ENCODE peak calls at places on chromosomes 4 and X, in nine cellular contexts. L, E, K, B, U, W, Z, V and Q are unnamed samples.

GRCh38 chrX:29922607-29923006 is 292.8 kb upstream of the MAGEB2 start:
- DNase-seq in L (no peak), E (no peak), K (no peak), B (no peak), U (no peak), W (no peak), Z (no peak), V (no peak), Q (no peak)

GRCh38 chr4:101205878-101206277 is 141.4 kb downstream of the PPP3CA start:
- DNase-seq in L (no peak), E (no peak), K (peak; percentile 3), B (no peak), U (no peak), W (peak; percentile 34), Z (no peak), V (no peak), Q (no peak)

GRCh38 chrX:46710425-46710824 is 48.5 kb downstream of the SLC9A7 start:
- DNase-seq in L (no peak), E (peak; percentile 0), K (no peak), B (no peak), U (no peak), W (no peak), Z (no peak), V (no peak), Q (no peak)

GRCh38 chrX:12770440-12770839 is 20.8 kb upstream of the PRPS2 start:
- DNase-seq in L (no peak), E (no peak), K (no peak), B (no peak), U (no peak), W (peak; percentile 39), Z (no peak), V (no peak), Q (no peak)

GRCh38 chrX:68433155-68433980 is at the start of gene OPHN1:
- DNase-seq in L (peak; percentile 82), E (peak; percentile 29), K (no peak), B (peak; percentile 83), U (peak; percentile 71), W (no peak), Z (peak; percentile 82), V (peak; percentile 81), Q (no peak)

GRCh38 chr4:57403591-57403990 is 293.4 kb upstream of the IGFBP7 start:
- DNase-seq in L (no peak), E (no peak), K (no peak), B (no peak), U (no peak), W (no peak), Z (no peak), V (no peak), Q (no peak)

GRCh38 chrX:134548257-134548732 is 88.3 kb downstream of the HPRT1 start:
- DNase-seq in L (no peak), E (no peak), K (no peak), B (no peak), U (no peak), W (peak; percentile 24), Z (no peak), V (no peak), Q (no peak)

GRCh38 chr4:148415500-148415899 is 26.7 kb downstream of the NR3C2 start:
- DNase-seq in L (no peak), E (no peak), K (no peak), B (no peak), U (no peak), W (no peak), Z (no peak), V (no peak), Q (no peak)

GRCh38 chr4:81260443-81261102 is 45.6 kb upstream of the PRKG2 start:
- DNase-seq in L (peak; percentile 36), E (no peak), K (no peak), B (no peak), U (peak; percentile 59), W (no peak), Z (no peak), V (no peak), Q (no peak)

GRCh38 chrX:42664706-42665105 is 113.3 kb downstream of the PPP1R2C start:
- DNase-seq in L (no peak), E (no peak), K (no peak), B (no peak), U (no peak), W (no peak), Z (no peak), V (no peak), Q (no peak)

GRCh38 chrX:129037389-129037788 is 485.9 kb downstream of the SMARCA1 start:
- DNase-seq in L (no peak), E (no peak), K (no peak), B (no peak), U (no peak), W (no peak), Z (no peak), V (no peak), Q (no peak)

DNA sequence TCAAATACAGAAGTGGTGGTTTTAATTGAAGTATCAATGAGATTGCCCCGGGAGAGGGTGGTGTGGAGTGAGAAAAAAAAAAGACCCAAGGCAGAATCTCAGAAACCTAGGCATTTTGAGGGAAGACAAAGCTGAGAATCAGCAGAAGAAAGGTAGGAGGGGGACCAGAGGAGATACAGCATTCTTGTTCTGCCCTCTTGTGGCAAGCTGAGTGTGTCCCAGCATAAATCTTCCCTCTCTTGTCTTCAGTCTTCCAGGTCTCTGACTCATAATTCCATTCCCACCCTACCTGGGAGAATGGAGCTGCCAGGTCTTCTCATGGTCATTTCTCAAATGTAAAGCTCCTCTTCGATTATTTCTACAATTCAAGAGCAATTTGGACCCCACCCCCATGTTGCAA is 32.7 kb upstream of the MAGED1 start:
- DNase-seq in L (peak; percentile 43), E (peak; percentile 14), K (no peak), B (peak; percentile 14), U (no peak), W (peak; percentile 3), Z (no peak), V (no peak), Q (no peak)
- H3K9me3 ChIP-seq in L (peaks cover 27% of the 10 kb centered on the region), E (no peaks in the 10 kb centered on the region), K (peaks cover 4% of the 10 kb centered on the region), B (no peaks in the 10 kb centered on the region), U (peaks cover 10% of the 10 kb centered on the region), W (no peaks in the 10 kb centered on the region), Z (peaks cover 32% of the 10 kb centered on the region), V (no peaks in the 10 kb centered on the region), Q (peaks cover 9% of the 10 kb centered on the region)

DNA sequence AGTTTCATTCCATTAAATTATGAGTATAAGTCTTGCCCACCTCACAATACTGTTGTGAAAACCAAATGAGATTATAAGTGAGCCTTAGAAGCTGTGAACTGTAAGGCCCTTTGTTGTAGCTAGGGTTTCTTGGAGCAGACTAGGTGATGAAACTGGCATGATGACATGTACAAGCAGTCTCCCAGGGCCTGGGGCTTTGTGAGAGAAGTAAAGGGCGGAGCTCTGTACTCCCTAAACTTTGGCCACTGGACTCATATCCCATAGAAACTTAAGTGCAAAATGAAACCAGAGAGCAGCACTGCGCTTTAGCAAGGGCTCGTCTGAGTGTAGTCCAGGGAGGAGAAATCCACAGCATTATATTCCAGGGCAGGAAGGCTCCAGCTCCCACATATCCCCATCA is 385.7 kb upstream of the FGF16 start:
- DNase-seq in L (no peak), E (no peak), K (no peak), B (no peak), U (no peak), W (no peak), Z (no peak), V (no peak), Q (no peak)
- H3K9me3 ChIP-seq in L (peaks cover 43% of the 10 kb centered on the region), E (no peaks in the 10 kb centered on the region), K (no peaks in the 10 kb centered on the region), B (no peaks in the 10 kb centered on the region), U (no peaks in the 10 kb centered on the region), W (no peaks in the 10 kb centered on the region), Z (no peaks in the 10 kb centered on the region), V (no peaks in the 10 kb centered on the region), Q (no peaks in the 10 kb centered on the region)

GRCh38 chrX:153644356-153645125 is 2.5 kb upstream of the DUSP9 start:
- DNase-seq in L (peak; percentile 43), E (no peak), K (no peak), B (no peak), U (peak; percentile 53), W (no peak), Z (no peak), V (peak; percentile 35), Q (no peak)
- H3K9me3 ChIP-seq in L (peaks cover 37% of the 10 kb centered on the region), E (no peaks in the 10 kb centered on the region), K (no peaks in the 10 kb centered on the region), B (no peaks in the 10 kb centered on the region), U (no peaks in the 10 kb centered on the region), W (no peaks in the 10 kb centered on the region), Z (no peaks in the 10 kb centered on the region), V (no peaks in the 10 kb centered on the region), Q (no peaks in the 10 kb centered on the region)

DNA sequence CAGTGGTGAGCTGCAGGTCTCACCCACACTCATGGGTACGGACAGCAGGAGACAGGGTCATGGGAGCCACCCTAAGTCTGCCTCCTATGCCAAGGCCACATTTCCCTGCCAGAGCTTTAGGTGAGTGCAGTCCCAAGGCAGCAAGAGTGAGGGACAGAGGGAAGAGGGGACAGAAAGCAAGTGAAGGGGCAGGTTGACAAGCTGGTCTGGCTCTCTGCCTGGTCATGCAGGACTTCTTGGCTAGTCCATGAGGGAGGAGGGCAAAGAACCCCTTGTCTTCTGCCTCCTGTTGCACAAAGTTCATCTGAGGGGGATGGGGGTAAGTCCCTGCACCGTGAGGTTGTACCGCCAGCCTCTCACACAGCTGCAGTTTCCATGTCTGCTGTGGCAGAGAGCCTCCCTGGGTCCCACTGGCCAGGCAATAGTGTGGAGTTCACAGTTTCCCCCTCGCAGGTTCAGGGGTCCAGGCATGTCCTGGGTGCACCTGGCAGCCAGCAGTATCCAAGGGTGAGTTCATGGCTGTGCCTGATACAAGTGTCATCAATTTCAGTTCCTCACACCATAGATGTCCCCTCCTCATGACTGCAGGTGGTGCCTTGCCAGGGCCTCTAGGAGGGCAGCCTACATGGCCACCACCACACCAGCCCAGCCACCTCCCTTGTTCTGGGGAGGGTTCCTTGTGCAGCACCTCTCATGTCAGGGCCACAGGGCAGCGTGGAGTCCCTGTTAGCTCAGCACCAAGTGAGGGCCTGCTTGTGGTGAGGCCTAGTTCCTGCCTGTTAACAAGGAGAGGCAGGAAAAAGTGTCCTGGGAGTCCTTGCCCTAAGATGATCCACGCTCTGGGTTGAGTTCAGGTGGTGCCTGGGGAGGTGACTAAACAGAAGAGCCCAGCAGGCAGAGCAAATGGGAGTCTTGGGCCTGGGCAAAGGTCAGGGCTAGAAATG is 72.5 kb downstream of the ADRA2C start:
- DNase-seq in L (no peak), E (no peak), K (no peak), B (no peak), U (no peak), W (no peak), Z (no peak), V (peak; percentile 21), Q (no peak)
- H3K9me3 ChIP-seq in L (no peaks in the 10 kb centered on the region), E (no peaks in the 10 kb centered on the region), K (no peaks in the 10 kb centered on the region), B (no peaks in the 10 kb centered on the region), U (peaks cover 3% of the 10 kb centered on the region), W (no peaks in the 10 kb centered on the region), Z (no peaks in the 10 kb centered on the region), V (no peaks in the 10 kb centered on the region), Q (no peaks in the 10 kb centered on the region)

GRCh38 chrX:144809025-144809424 is 438.3 kb upstream of the SPANXN1 start:
- DNase-seq in L (no peak), E (no peak), K (no peak), B (no peak), U (no peak), W (no peak), Z (no peak), V (no peak), Q (no peak)

GRCh38 chrX:144810539-144810938 is 436.8 kb upstream of the SPANXN1 start:
- DNase-seq in L (no peak), E (no peak), K (no peak), B (no peak), U (no peak), W (no peak), Z (no peak), V (no peak), Q (no peak)
- H3K9me3 ChIP-seq in L (peaks cover 12% of the 10 kb centered on the region), E (peaks cover 44% of the 10 kb centered on the region), K (no peaks in the 10 kb centered on the region), B (no peaks in the 10 kb centered on the region), U (no peaks in the 10 kb centered on the region), W (no peaks in the 10 kb centered on the region), Z (no peaks in the 10 kb centered on the region), V (no peaks in the 10 kb centered on the region), Q (no peaks in the 10 kb centered on the region)